ENCODE peak calls at places on chromosomes 16 and 17, in six cellular contexts. Z is A549, I is heart left ventricle, D is HL-60, T is psoas muscle, U is uterus. F is an unnamed sample.

GRCh38 chr17:7709031-7709430 is 4.0 kb downstream of the EFNB3 start:
- DNase-seq in T (no peak), D (no peak), Z (no peak), U (no peak), I (no peak), F (no peak)

GRCh38 chr17:6239237-6239798 is 169.1 kb downstream of the WSCD1 start:
- DNase-seq in Z (no peak), U (no peak), I (no peak), T (no peak), D (no peak), F (no peak)

GRCh38 chr17:2094891-2095535 is 40.1 kb downstream of the HIC1 start:
- DNase-seq in Z (peak), I (peak), T (peak), U (peak), D (no peak), F (no peak)

GRCh38 chr17:47651704-47652103 is 2.0 kb downstream of the KPNB1 start:
- DNase-seq in T (no peak), U (no peak), D (no peak), I (no peak), Z (no peak), F (no peak)

GRCh38 chr16:30551781-30552180 is 6.4 kb downstream of the ZNF764 start:
- DNase-seq in Z (no peak), U (no peak), D (no peak), T (no peak), I (no peak), F (peak)

GRCh38 chr17:37833237-37833859 is 88.5 kb upstream of the HNF1B start:
- DNase-seq in T (no peak), D (no peak), Z (no peak), I (no peak), U (no peak), F (no peak)

GRCh38 chr17:16516594-16517018 is 24.6 kb upstream of the LRRC75A start:
- DNase-seq in D (no peak), T (no peak), U (peak), I (no peak), Z (peak), F (no peak)

GRCh38 chr16:27918755-27919154 is 144.8 kb downstream of the GSG1L start:
- DNase-seq in Z (peak), D (no peak), T (no peak), I (no peak), U (no peak), F (no peak)

GRCh38 chr17:45749831-45750335 is 34.2 kb upstream of the CRHR1 start:
- DNase-seq in I (no peak), Z (no peak), T (no peak), D (no peak), U (no peak), F (no peak)
- TF ChIP-seq CTCF in I (no peak), Z (no peak), T (no peak), D (no peak), U (no peak), F (no peak)

DNA sequence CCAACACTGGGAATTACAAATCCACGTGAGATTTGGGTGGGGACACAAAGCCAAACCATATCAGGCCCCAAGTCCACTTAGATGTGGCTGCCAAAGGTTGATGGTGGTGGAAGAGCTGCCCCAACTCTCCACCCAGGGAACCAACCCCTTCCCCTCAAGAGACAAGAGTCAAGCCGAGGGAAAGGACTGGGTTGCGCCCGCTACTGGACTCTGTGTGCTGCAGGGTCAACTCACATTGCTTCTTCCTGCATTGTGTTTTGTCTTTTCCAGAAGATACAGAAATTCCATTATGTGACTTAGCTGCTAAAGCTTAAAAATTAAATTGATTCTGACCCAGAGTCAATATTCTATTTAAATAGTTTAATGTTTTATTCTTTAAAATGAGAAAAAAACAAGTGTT is 58.5 kb downstream of the ADAMTS18 start:
- DNase-seq in Z (peak), D (no peak), U (no peak), I (no peak), T (no peak), F (no peak)
- TF ChIP-seq CTCF in Z (peak), D (no peak), U (no peak), I (no peak), T (no peak), F (no peak)

DNA sequence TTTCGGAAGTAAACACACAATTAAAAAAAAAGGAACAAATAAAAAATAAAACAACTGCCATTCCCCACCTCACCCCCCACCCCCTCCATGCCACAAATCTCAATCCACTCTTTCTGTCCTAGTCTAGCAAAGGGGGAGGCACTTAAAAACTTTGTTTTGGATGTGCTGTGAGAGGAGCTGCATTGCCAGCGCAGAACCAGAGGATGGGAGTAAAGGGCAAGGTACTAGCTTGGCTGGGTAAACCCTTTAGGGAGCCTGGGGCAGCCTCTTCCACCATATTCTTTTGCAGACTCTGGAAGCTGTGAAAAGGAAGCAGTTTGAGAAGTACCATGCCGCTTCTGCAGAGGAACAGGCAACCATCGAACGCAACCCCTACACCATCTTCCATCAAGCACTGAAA is 1.4 kb downstream of the MRPS7 start:
- DNase-seq in D (no peak), I (no peak), U (no peak), Z (no peak), T (peak), F (no peak)
- TF ChIP-seq CTCF in D (peak), I (no peak), U (no peak), Z (no peak), T (no peak), F (no peak)

DNA sequence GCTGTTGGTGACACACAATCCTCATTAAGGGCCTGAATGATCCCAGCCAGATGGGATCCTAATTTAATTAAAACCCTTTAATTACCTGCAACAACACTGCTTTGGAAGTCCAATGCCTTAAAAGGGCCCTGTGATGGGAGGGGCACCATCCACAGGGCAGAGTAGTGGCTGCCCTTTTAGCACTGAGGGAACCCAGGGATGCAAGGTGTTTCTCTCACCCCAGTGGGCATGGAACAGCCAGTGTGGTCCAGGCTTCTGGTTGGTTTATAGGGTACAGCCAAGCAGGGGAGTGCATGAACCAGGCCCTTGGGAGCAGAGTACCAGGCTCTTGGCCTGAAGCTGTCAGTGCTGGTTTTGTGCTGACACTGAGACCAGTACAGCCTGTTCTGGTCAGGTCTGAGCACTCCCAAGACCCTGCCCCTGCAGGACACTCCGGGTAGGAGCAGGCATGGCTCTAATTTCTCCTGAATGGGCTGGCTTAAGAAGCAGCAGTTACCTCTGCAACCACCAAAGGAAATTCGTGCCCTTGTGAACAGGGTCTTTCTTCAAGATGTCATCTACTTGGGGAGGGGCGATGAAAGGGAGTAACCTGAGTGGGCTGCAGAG is 9.9 kb downstream of the NXPH3 start:
- DNase-seq in U (no peak), T (peak), I (no peak), Z (peak), D (no peak), F (no peak)
- TF ChIP-seq CTCF in U (no peak), T (no peak), I (no peak), Z (no peak), D (no peak), F (no peak)

GRCh38 chr17:77892469-77893143 is 65.9 kb upstream of the TNRC6C start:
- DNase-seq in I (peak), D (no peak), T (peak), U (no peak), Z (no peak), F (no peak)
- TF ChIP-seq CTCF in I (no peak), D (no peak), T (no peak), U (no peak), Z (peak), F (no peak)

DNA sequence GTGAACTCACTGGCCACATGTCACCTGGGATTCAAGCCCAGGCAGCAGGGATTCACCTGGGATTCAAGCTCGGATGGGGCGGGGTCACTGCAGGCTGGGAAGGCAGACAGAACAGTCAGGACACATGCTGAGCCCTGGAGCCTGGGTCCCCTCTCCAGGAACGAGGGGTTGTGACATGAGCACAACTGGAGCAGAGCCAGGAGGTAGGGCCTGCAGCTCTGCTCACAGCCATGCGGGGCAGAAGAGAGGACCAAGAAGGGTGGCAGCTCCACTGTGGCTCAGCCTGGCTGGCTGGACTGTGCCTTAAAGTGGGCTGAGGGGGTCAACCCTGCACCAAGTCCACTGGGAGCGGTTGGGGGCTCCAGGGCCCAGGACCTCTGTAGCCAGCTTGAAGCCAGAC is 150.1 kb downstream of the RAB11FIP4 start:
- DNase-seq in D (no peak), I (no peak), T (no peak), Z (peak), U (no peak), F (no peak)
- TF ChIP-seq CTCF in D (no peak), I (no peak), T (no peak), Z (no peak), U (no peak), F (no peak)

DNA sequence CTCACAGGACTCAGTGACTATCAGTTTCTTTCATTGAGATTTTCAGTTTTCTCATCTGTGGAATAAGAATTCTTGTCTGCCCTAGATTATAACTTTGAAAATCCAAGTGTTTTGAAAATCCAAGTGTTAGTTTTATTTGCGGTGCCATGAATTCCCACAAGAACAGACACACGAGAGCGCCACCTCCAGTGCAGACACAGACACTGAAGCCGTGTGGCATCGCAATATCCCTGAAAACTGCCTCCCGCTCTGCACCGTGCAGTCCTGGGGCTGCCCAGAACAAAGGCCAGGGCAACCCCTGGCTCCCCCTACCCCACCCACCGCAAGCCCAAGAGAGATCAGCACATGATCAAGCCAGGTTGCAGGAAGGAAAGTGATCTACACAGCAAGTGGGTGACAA is 229.5 kb upstream of the ASIC2 start:
- DNase-seq in I (no peak), Z (no peak), D (no peak), T (no peak), U (no peak), F (no peak)
- TF ChIP-seq CTCF in I (no peak), Z (no peak), D (no peak), T (no peak), U (no peak), F (no peak)